ENCODE peak calls at places on chromosomes 5 and 9, in four cellular contexts. X is fibroblast of mammary gland, M is DND-41, C is fibroblast of pulmonary artery. G is an unnamed sample.

GRCh38 chr9:88387035-88387732 is 1.1 kb upstream of the SPIN1 start:
- DNase-seq in C (peak), M (no peak), X (peak), G (no peak)

GRCh38 chr5:98637607-98638006 is 135.9 kb upstream of the RGMB start:
- DNase-seq in C (no peak), M (no peak), X (no peak), G (no peak)

GRCh38 chr5:78562001-78562400 is 86.6 kb downstream of the LHFPL2 start:
- DNase-seq in M (no peak), X (no peak), C (no peak), G (no peak)

GRCh38 chr5:165407352-165407751 is 1901.9 kb downstream of the MAT2B start:
- DNase-seq in C (no peak), M (no peak), X (no peak), G (no peak)

GRCh38 chr9:97773723-97774122 is 76.6 kb upstream of the XPA start:
- DNase-seq in X (peak), C (peak), M (no peak), G (peak)

GRCh38 chr5:123089971-123090640 is 1.1 kb downstream of the PRDM6 start:
- DNase-seq in X (peak), C (peak), M (no peak), G (no peak)

GRCh38 chr9:32776201-32776600 is 7.1 kb upstream of the TMEM215 start:
- DNase-seq in X (no peak), M (no peak), C (no peak), G (no peak)

GRCh38 chr5:34535944-34536628 is 120.0 kb upstream of the RAI14 start:
- DNase-seq in X (peak), M (no peak), C (no peak), G (no peak)

GRCh38 chr9:129513282-129513681 is 107.6 kb downstream of the C9orf50 start:
- DNase-seq in C (no peak), X (no peak), M (no peak), G (no peak)

GRCh38 chr5:75054110-75054930 is 2.0 kb upstream of the GCNT4 start:
- DNase-seq in C (peak), X (peak), M (no peak), G (no peak)

GRCh38 chr5:41048986-41049385 is 22.2 kb downstream of the MROH2B start:
- DNase-seq in M (no peak), C (no peak), X (no peak), G (no peak)

GRCh38 chr5:31935702-31936347 is 238.3 kb downstream of the GOLPH3 start:
- DNase-seq in C (peak), X (no peak), M (no peak), G (no peak)

GRCh38 chr9:126448865-126449577 is 122.4 kb downstream of the MVB12B start:
- DNase-seq in M (no peak), X (no peak), C (no peak), G (no peak)

GRCh38 chr5:78750281-78750680 is 101.7 kb upstream of the LHFPL2 start:
- DNase-seq in C (no peak), X (no peak), M (no peak), G (no peak)

GRCh38 chr9:4739587-4740372 is 1.2 kb downstream of the AK3 start:
- DNase-seq in M (no peak), X (peak), C (peak), G (no peak)

GRCh38 chr9:76604171-76604570 is 145.2 kb downstream of the GCNT1 start:
- DNase-seq in M (no peak), C (no peak), X (no peak), G (no peak)

GRCh38 chr5:168314735-168315411 is 23.4 kb downstream of the WWC1 start:
- DNase-seq in M (no peak), X (peak), C (peak), G (peak)

GRCh38 chr9:83521017-83521810 is 17.0 kb downstream of the FRMD3 start:
- DNase-seq in C (no peak), X (no peak), M (no peak), G (no peak)

GRCh38 chr5:149357370-149358293 is at the start of gene PCYOX1L:
- DNase-seq in X (peak), M (peak), C (peak), G (peak)

GRCh38 chr9:20252778-20253177 is 369.5 kb downstream of the MLLT3 start:
- DNase-seq in X (no peak), C (no peak), M (no peak), G (no peak)

DNA sequence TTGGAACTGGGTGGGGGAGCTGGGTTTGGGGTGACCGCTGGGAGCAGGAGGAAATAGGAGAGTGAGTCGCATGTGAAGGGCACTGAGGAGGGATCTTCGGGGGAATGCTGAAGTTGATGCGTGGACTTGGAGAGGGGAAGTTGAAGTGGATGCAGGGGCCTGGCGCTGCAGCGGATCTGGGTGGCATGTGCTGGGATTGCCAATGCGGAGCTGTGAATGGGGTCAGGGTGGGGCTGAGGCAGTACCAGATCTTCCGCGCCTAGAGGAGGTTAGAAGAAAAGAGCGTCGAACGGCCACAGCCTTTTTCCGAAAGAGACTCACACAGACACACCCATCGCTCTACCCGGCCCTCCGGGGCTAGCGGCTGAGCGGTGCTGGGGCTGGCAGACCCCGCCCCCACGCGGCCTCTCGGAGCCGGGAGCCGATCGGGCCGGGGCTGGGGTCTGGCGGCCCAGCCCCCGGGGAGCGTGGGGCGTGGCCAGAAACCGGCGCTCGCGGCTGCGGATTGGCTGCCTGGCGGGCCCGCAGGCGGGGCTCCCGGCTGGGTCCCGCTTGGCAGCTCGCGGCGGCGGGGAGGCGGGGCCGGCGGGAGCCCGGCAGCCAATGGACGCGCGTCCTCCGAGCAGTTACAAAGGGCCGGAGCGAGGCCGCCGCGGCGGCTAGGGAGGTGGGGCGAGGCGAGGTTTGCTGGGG is at the start of gene TGFBR1:
- DNase-seq in C (peak), M (peak), X (peak), G (peak)
- TF ChIP-seq CTCF in C (no peak), M (peak), X (no peak), G (no peak)

DNA sequence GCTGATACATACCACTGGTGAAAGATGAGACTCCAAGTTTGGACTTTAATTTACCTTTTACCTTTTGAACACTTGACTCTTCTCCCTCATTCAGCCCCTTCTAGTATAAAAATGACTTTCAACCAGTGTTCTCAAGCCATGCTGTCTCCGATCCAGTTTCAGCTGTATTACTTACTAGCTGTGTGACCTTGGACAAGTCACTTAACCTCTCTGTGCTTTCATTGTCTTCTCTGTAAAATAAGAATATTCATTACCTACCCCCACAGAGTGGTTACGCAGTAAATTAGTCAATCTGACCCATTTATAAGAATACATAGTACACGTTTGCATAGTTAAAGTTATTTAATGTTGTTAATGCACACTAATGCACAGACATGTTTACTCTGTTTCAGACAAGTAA is 12.6 kb upstream of the CEMIP2 start:
- DNase-seq in C (no peak), X (no peak), M (no peak), G (no peak)
- H3K4me3 ChIP-seq in C (no peak), X (no peak), M (no peak), G (no peak)

GRCh38 chr5:94113087-94113486 is 371.7 kb upstream of the POU5F2 start:
- DNase-seq in C (no peak), X (no peak), M (no peak), G (no peak)

GRCh38 chr5:94111209-94112004 is 370.0 kb upstream of the POU5F2 start:
- DNase-seq in X (peak), C (peak), M (peak), G (peak)
- TF ChIP-seq CTCF in X (peak), C (peak), M (peak), G (peak)

GRCh38 chr9:109953300-109953699 is 173.3 kb downstream of the PALM2AKAP2 start:
- DNase-seq in M (no peak), C (no peak), X (no peak), G (no peak)
- H3K4me3 ChIP-seq in M (no peak), C (no peak), X (no peak), G (no peak)

DNA sequence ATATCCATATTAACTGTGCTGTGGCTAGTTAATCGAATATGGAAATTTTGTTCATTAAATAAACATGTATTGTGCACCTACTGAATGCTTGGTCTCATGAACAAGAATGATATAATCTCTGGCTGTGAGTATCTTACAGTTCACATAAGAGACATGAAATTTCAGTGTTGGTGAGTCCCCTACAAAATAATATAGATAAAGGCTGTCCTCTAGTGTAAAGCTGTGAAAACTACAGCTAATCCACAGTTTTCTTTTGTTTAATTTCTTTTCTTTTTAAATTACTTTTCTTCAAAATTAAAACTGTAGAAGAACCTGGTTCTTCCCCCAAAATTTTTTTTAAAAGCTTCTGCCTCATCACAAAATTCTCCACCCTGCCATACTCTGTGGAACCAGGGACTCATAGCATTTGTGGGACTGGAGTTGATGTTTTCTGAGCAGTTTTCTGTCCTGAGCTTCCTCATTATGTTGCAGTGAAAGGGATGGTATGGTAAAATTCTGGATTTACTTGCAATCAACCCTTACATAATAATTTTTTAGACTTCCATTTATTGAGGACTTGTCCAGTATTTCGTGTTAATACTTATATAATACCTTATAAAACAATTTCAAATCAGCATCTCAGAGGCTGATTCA is 135.0 kb downstream of the STK32A start:
- DNase-seq in M (no peak), X (peak), C (peak), G (peak)
- TF ChIP-seq CTCF in M (peak), X (peak), C (peak), G (peak)

GRCh38 chr9:118529624-118530214 is 825.5 kb downstream of the TLR4 start:
- DNase-seq in C (no peak), M (no peak), X (no peak), G (no peak)
- H3K4me3 ChIP-seq in C (no peak), M (no peak), X (no peak), G (no peak)

GRCh38 chr9:7258688-7259396 is 501.1 kb downstream of the KDM4C start:
- DNase-seq in X (no peak), M (no peak), C (no peak), G (no peak)

GRCh38 chr9:7259544-7260241 is 501.9 kb downstream of the KDM4C start:
- DNase-seq in C (peak), X (no peak), M (no peak), G (no peak)
- TF ChIP-seq CTCF in C (peak), X (peak), M (no peak), G (no peak)

GRCh38 chr9:36136894-36137391 is 410 bp downstream of the GLIPR2 start:
- DNase-seq in X (no peak), C (no peak), M (peak), G (no peak)

GRCh38 chr9:36138496-36138895 is 2.0 kb downstream of the GLIPR2 start:
- DNase-seq in C (no peak), M (no peak), X (no peak), G (no peak)

GRCh38 chr9:36138901-36139300 is 2.4 kb downstream of the GLIPR2 start:
- DNase-seq in C (no peak), M (no peak), X (no peak), G (no peak)

GRCh38 chr9:36136277-36136893 is at the start of gene GLIPR2:
- DNase-seq in X (peak), M (peak), C (peak), G (peak)

DNA sequence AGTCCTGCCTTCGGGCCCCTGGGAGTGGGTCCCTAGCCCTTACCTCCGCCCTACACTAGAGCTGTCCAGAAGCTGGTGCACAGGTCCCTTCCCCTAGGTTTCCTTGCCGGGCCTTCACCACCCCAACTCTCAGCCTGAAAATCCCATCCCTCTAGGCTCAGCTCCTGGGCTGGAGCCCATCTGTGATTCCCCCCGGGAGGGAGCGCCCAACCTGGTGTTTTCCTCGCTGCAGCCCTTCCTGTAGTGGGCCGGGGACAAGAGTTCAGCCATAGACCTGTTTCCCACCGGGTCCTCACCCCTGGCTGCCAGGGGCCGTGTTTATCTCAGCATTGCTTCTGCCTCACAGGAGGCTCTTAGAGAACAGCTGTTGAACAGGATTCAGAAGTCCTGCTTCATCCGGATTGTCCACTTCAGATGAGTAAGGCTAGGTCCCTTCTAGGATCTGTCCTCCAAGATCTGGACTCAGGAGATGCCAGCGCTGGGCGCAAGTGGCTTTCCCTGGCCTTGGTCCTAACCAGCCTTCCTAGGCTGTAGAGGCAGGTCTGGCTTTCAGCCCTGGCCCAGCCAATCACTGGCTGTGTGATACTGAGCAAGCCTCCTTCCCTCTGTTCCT is 965 bp downstream of the GLIPR2 start:
- DNase-seq in M (no peak), X (peak), C (peak), G (no peak)
- H3K4me3 ChIP-seq in M (peak), X (peak), C (peak), G (peak)

GRCh38 chr9:94167376-94167775 is 83.1 kb downstream of the PTPDC1 start:
- DNase-seq in C (no peak), M (no peak), X (no peak), G (no peak)

GRCh38 chr9:94165592-94166236 is 81.5 kb downstream of the PTPDC1 start:
- DNase-seq in M (peak), C (peak), X (peak), G (peak)

GRCh38 chr9:94164756-94165549 is 80.7 kb downstream of the PTPDC1 start:
- DNase-seq in X (no peak), C (no peak), M (peak), G (no peak)

GRCh38 chr9:94167055-94167346 is 82.7 kb downstream of the PTPDC1 start:
- DNase-seq in M (no peak), C (no peak), X (no peak), G (no peak)

GRCh38 chr9:94166237-94167054 is 82.2 kb downstream of the PTPDC1 start:
- DNase-seq in X (peak), C (peak), M (peak), G (peak)
- TF ChIP-seq CTCF in X (no peak), C (no peak), M (no peak), G (no peak)